ENCODE peak calls at places on chromosomes 7 and 10, in nine cellular contexts. One of them, this sample, is unnamed.

GRCh38 chr7:94056796-94057207 is 52.6 kb upstream of the BET1 start:
- DNase-seq in spleen: no peak
- DNase-seq in A549: peak; percentile 42
- DNase-seq in HepG2: no peak
- DNase-seq in adrenal gland: no peak
- DNase-seq in IMR-90: peak; percentile 98
- DNase-seq in H1: no peak
- DNase-seq in testis: no peak
- DNase-seq in heart left ventricle: no peak
- DNase-seq in this sample: no peak

GRCh38 chr7:149027560-149028345 is 552 bp downstream of the PDIA4 start:
- DNase-seq in spleen: no peak
- DNase-seq in A549: no peak
- DNase-seq in HepG2: no peak
- DNase-seq in adrenal gland: no peak
- DNase-seq in IMR-90: peak; percentile 41
- DNase-seq in H1: no peak
- DNase-seq in testis: no peak
- DNase-seq in heart left ventricle: no peak
- DNase-seq in this sample: peak; percentile 43

GRCh38 chr10:35699862-35700489 is 57.9 kb upstream of the FZD8 start:
- DNase-seq in spleen: no peak
- DNase-seq in A549: no peak
- DNase-seq in HepG2: no peak
- DNase-seq in adrenal gland: no peak
- DNase-seq in IMR-90: no peak
- DNase-seq in H1: no peak
- DNase-seq in testis: no peak
- DNase-seq in heart left ventricle: no peak
- DNase-seq in this sample: no peak

GRCh38 chr7:131197920-131198610 is 129.6 kb upstream of the MKLN1 start:
- DNase-seq in spleen: no peak
- DNase-seq in A549: peak; percentile 38
- DNase-seq in HepG2: no peak
- DNase-seq in adrenal gland: no peak
- DNase-seq in IMR-90: peak; percentile 44
- DNase-seq in H1: no peak
- DNase-seq in testis: no peak
- DNase-seq in heart left ventricle: no peak
- DNase-seq in this sample: no peak

GRCh38 chr10:50393784-50394183 is 142.5 kb upstream of the ASAH2 start:
- DNase-seq in spleen: no peak
- DNase-seq in A549: peak; percentile 60
- DNase-seq in HepG2: peak; percentile 87
- DNase-seq in adrenal gland: no peak
- DNase-seq in IMR-90: peak; percentile 59
- DNase-seq in H1: no peak
- DNase-seq in testis: no peak
- DNase-seq in heart left ventricle: no peak
- DNase-seq in this sample: no peak

GRCh38 chr10:96454184-96454583 is 59.5 kb downstream of the TLL2 start:
- DNase-seq in spleen: no peak
- DNase-seq in A549: no peak
- DNase-seq in HepG2: no peak
- DNase-seq in adrenal gland: no peak
- DNase-seq in IMR-90: no peak
- DNase-seq in H1: peak; percentile 39
- DNase-seq in testis: no peak
- DNase-seq in heart left ventricle: no peak
- DNase-seq in this sample: peak; percentile 69

GRCh38 chr7:133815677-133816210 is 311.4 kb upstream of the LRGUK start:
- DNase-seq in spleen: no peak
- DNase-seq in A549: peak; percentile 19
- DNase-seq in HepG2: peak; percentile 97
- DNase-seq in adrenal gland: no peak
- DNase-seq in IMR-90: peak; percentile 82
- DNase-seq in H1: no peak
- DNase-seq in testis: no peak
- DNase-seq in heart left ventricle: no peak
- DNase-seq in this sample: no peak

GRCh38 chr10:91162050-91162494 is 58.4 kb upstream of the PCGF5 start:
- DNase-seq in spleen: no peak
- DNase-seq in A549: peak; percentile 28
- DNase-seq in HepG2: peak; percentile 6
- DNase-seq in adrenal gland: peak; percentile 82
- DNase-seq in IMR-90: peak; percentile 46
- DNase-seq in H1: no peak
- DNase-seq in testis: peak; percentile 33
- DNase-seq in heart left ventricle: no peak
- DNase-seq in this sample: peak; percentile 22

GRCh38 chr10:74799840-74800239 is 26.6 kb upstream of the KAT6B start:
- DNase-seq in spleen: no peak
- DNase-seq in A549: peak; percentile 44
- DNase-seq in HepG2: peak; percentile 17
- DNase-seq in adrenal gland: no peak
- DNase-seq in IMR-90: peak; percentile 94
- DNase-seq in H1: no peak
- DNase-seq in testis: no peak
- DNase-seq in heart left ventricle: no peak
- DNase-seq in this sample: no peak

GRCh38 chr10:73797324-73798025 is 12.1 kb downstream of the ZSWIM8 start:
- DNase-seq in spleen: no peak
- DNase-seq in A549: no peak
- DNase-seq in HepG2: no peak
- DNase-seq in adrenal gland: peak; percentile 22
- DNase-seq in IMR-90: no peak
- DNase-seq in H1: no peak
- DNase-seq in testis: no peak
- DNase-seq in heart left ventricle: no peak
- DNase-seq in this sample: no peak

GRCh38 chr10:73798087-73798486 is 12.7 kb downstream of the ZSWIM8 start:
- DNase-seq in spleen: no peak
- DNase-seq in A549: no peak
- DNase-seq in HepG2: no peak
- DNase-seq in adrenal gland: peak; percentile 13
- DNase-seq in IMR-90: no peak
- DNase-seq in H1: no peak
- DNase-seq in testis: no peak
- DNase-seq in heart left ventricle: no peak
- DNase-seq in this sample: no peak

GRCh38 chr10:73800560-73801252 is 10.7 kb downstream of the NDST2 start:
- DNase-seq in spleen: no peak
- DNase-seq in A549: no peak
- DNase-seq in HepG2: no peak
- DNase-seq in adrenal gland: no peak
- DNase-seq in IMR-90: no peak
- DNase-seq in H1: no peak
- DNase-seq in testis: no peak
- DNase-seq in heart left ventricle: no peak
- DNase-seq in this sample: no peak

GRCh38 chr10:73799899-73800559 is 11.4 kb downstream of the NDST2 start:
- DNase-seq in spleen: no peak
- DNase-seq in A549: no peak
- DNase-seq in HepG2: no peak
- DNase-seq in adrenal gland: no peak
- DNase-seq in IMR-90: no peak
- DNase-seq in H1: no peak
- DNase-seq in testis: no peak
- DNase-seq in heart left ventricle: no peak
- DNase-seq in this sample: no peak

GRCh38 chr10:73798927-73799563 is 12.4 kb downstream of the NDST2 start:
- DNase-seq in spleen: peak; percentile 74
- DNase-seq in A549: no peak
- DNase-seq in HepG2: no peak
- DNase-seq in adrenal gland: no peak
- DNase-seq in IMR-90: no peak
- DNase-seq in H1: no peak
- DNase-seq in testis: no peak
- DNase-seq in heart left ventricle: no peak
- DNase-seq in this sample: no peak
- TF ChIP-seq POLR2A in spleen: peak; percentile 8
- TF ChIP-seq POLR2A in A549: no peak
- TF ChIP-seq POLR2A in HepG2: no peak
- TF ChIP-seq POLR2A in adrenal gland: no peak
- TF ChIP-seq POLR2A in IMR-90: no peak
- TF ChIP-seq POLR2A in H1: no peak
- TF ChIP-seq POLR2A in testis: no peak
- TF ChIP-seq POLR2A in heart left ventricle: no peak
- TF ChIP-seq POLR2A in this sample: no peak

DNA sequence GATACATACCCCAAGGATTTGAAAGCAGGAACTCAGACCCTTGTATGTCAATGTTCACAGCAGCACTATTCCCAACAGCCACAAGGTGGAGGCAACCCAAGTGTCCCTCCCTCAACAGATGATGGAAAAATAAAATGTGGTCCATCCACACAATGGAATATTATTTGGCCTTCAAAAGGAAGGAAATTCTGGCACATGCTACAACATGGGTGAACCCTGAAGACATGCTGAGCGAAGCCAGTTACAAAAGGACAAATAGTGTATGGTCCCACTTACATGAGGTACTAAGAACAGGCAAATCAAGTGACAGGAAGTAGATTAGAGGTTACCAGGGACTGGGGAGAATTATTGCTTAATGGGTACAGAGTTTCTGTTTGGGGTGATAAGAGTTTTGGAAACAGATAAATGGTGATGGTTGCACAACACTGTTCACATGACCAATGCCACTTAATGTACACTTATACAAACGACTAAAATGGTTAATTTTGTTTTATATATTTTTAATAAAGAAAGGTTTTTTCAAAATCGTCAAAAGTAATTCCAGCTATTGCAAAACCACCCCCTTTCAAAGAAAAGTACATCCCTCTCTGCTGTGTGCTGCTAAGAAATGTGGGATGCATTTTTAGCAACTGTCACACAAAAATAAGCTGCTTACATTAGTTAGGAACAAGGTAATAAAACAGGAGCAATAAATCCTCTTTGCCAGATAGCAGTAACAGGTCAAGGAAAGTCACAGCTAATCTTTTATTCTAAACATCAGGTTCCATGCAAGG is 85.7 kb downstream of the GRB10 start:
- DNase-seq in spleen: no peak
- DNase-seq in A549: peak; percentile 41
- DNase-seq in HepG2: peak; percentile 32
- DNase-seq in adrenal gland: no peak
- DNase-seq in IMR-90: no peak
- DNase-seq in H1: no peak
- DNase-seq in testis: peak; percentile 37
- DNase-seq in heart left ventricle: no peak
- DNase-seq in this sample: no peak
- TF ChIP-seq CTCF in spleen: peak; percentile 41
- TF ChIP-seq CTCF in A549: peak; percentile 49
- TF ChIP-seq CTCF in HepG2: peak; percentile 55
- TF ChIP-seq CTCF in adrenal gland: peak; percentile 41
- TF ChIP-seq CTCF in IMR-90: peak; percentile 39
- TF ChIP-seq CTCF in H1: peak; percentile 42
- TF ChIP-seq CTCF in testis: no peak
- TF ChIP-seq CTCF in heart left ventricle: peak; percentile 22
- TF ChIP-seq CTCF in this sample: no peak

DNA sequence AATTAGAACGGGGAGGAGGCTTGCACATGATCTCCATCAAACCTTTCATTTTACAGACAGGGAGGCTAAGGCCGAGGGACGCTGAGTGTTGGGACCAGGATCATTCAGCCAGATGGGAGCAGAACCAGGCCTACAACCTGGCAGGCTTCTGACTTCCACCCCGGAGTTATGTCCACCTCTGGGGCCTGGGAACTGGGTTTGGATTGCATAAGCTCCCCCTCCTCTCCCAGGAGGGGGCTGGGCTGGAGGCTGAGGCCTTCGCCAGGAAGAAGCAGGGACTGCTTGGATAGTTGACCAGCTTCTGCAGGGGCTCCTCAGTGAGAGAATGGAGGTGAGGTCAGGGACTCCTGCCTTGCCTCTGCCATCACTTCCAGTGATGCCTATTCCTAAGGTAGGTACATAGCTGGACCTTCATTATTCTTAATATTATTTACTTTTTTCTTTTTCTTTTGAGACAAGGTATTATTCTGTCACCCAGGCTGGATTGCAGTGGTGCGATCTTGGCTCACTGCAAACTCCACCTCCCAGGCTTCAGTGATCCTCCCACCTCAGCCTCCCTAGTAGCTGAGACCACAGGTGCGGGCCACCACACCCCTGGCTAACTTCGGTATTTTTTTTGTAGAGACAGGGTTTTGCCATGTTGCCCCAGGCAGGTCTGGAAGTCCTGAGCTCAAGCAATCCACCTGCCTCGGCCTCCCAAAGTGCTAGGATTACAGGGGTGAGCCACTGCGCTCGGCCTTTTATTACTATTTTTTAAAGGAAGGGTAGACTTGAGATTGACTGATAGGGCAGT is 1.3 kb downstream of the SNX10 start:
- DNase-seq in spleen: no peak
- DNase-seq in A549: no peak
- DNase-seq in HepG2: peak; percentile 42
- DNase-seq in adrenal gland: no peak
- DNase-seq in IMR-90: no peak
- DNase-seq in H1: no peak
- DNase-seq in testis: no peak
- DNase-seq in heart left ventricle: no peak
- DNase-seq in this sample: no peak
- TF ChIP-seq POLR2A in spleen: no peak
- TF ChIP-seq POLR2A in A549: no peak
- TF ChIP-seq POLR2A in HepG2: no peak
- TF ChIP-seq POLR2A in adrenal gland: no peak
- TF ChIP-seq POLR2A in IMR-90: no peak
- TF ChIP-seq POLR2A in H1: no peak
- TF ChIP-seq POLR2A in testis: no peak
- TF ChIP-seq POLR2A in heart left ventricle: no peak
- TF ChIP-seq POLR2A in this sample: no peak

GRCh38 chr7:137609500-137609899 is 237.3 kb downstream of the DGKI start:
- DNase-seq in spleen: no peak
- DNase-seq in A549: no peak
- DNase-seq in HepG2: no peak
- DNase-seq in adrenal gland: no peak
- DNase-seq in IMR-90: no peak
- DNase-seq in H1: no peak
- DNase-seq in testis: no peak
- DNase-seq in heart left ventricle: no peak
- DNase-seq in this sample: no peak

GRCh38 chr7:137601642-137602041 is 245.1 kb downstream of the DGKI start:
- DNase-seq in spleen: no peak
- DNase-seq in A549: no peak
- DNase-seq in HepG2: no peak
- DNase-seq in adrenal gland: no peak
- DNase-seq in IMR-90: no peak
- DNase-seq in H1: no peak
- DNase-seq in testis: no peak
- DNase-seq in heart left ventricle: no peak
- DNase-seq in this sample: no peak

DNA sequence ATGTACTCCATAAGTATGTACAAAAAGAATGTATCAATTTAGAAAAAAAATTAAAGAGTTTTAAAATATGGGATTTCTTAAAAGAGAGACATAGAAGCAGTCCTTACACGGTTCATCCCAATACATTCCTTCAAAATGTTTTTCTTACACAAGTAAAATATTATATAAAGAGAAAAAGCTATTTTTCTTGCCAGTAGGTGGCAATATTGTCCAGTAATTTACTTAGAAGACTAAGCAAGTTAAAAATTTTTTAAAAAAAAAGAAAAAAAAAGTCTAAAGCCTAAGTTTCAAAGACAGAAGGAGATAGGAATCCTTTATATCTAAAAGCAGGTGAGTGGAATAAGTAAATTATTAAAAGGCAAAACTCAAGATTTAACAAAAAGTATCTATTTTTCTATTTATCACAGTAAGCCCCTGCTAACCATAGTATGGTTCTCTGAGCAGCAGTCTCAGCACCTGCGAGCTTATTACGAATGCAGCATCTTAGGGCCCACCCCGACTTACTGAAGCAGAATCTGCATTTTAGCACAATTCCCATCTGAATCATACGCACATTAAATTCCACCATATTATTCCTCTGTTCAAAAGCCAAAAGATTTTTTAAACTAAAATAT is 240.6 kb downstream of the DGKI start:
- DNase-seq in spleen: no peak
- DNase-seq in A549: peak; percentile 52
- DNase-seq in HepG2: peak; percentile 38
- DNase-seq in adrenal gland: no peak
- DNase-seq in IMR-90: peak; percentile 71
- DNase-seq in H1: no peak
- DNase-seq in testis: no peak
- DNase-seq in heart left ventricle: no peak
- DNase-seq in this sample: no peak
- TF ChIP-seq CTCF in spleen: peak; percentile 43
- TF ChIP-seq CTCF in A549: peak; percentile 53
- TF ChIP-seq CTCF in HepG2: no peak
- TF ChIP-seq CTCF in adrenal gland: peak; percentile 28
- TF ChIP-seq CTCF in IMR-90: peak; percentile 56
- TF ChIP-seq CTCF in H1: no peak
- TF ChIP-seq CTCF in testis: no peak
- TF ChIP-seq CTCF in heart left ventricle: peak; percentile 58
- TF ChIP-seq CTCF in this sample: no peak